ENCODE peak calls at places on chromosomes 13 and 19, in five cellular contexts. M, E, T, Z and B are unnamed samples.

GRCh38 chr19:45079911-45080469 is 930 bp downstream of the GEMIN7 start:
- DNase-seq in M (no peak), E (no peak), T (no peak), Z (peak; percentile 72), B (no peak)

GRCh38 chr13:60887711-60888110 is 490.7 kb downstream of the TDRD3 start:
- DNase-seq in M (no peak), E (no peak), T (no peak), Z (no peak), B (no peak)

GRCh38 chr13:102729560-102730275 is 34.9 kb upstream of the METTL21C start:
- DNase-seq in M (no peak), E (no peak), T (peak; percentile 51), Z (no peak), B (no peak)

GRCh38 chr19:7197169-7197759 is 97.0 kb downstream of the INSR start:
- DNase-seq in M (peak; percentile 93), E (peak; percentile 80), T (peak; percentile 61), Z (peak; percentile 88), B (peak; percentile 82)

GRCh38 chr13:101049166-101049850 is 367.0 kb downstream of the NALCN start:
- DNase-seq in M (no peak), E (no peak), T (no peak), Z (no peak), B (no peak)

GRCh38 chr19:8233370-8233769 is 24.2 kb downstream of the CERS4 start:
- DNase-seq in M (no peak), E (no peak), T (no peak), Z (no peak), B (no peak)

GRCh38 chr13:29359181-29359580 is 236.3 kb downstream of the SLC7A1 start:
- DNase-seq in M (no peak), E (no peak), T (no peak), Z (no peak), B (no peak)

GRCh38 chr19:7900401-7900870 is 3.2 kb upstream of the MAP2K7 start:
- DNase-seq in M (no peak), E (no peak), T (no peak), Z (peak; percentile 39), B (no peak)